ENCODE peak calls at places on chromosomes 13 and 19, in four cellular contexts. One of them, this sample, is unnamed.
A peak's percentile ranks its signal among the peaks of the same experiment; 100 is the strongest.

GRCh38 chr13:39105110-39105509 is 66.9 kb downstream of the NHLRC3 start:
- DNase-seq in K562: no peak
- DNase-seq in HepG2: no peak
- DNase-seq in GM12878: no peak
- DNase-seq in this sample: no peak

GRCh38 chr13:75541287-75541686 is 3.6 kb upstream of the COMMD6 start:
- DNase-seq in GM12878: no peak
- DNase-seq in K562: peak; percentile 16
- DNase-seq in HepG2: no peak
- DNase-seq in this sample: no peak

GRCh38 chr19:4369888-4370260 is 26.5 kb downstream of the MPND start:
- DNase-seq in HepG2: no peak
- DNase-seq in GM12878: no peak
- DNase-seq in K562: no peak
- DNase-seq in this sample: peak; percentile 74

GRCh38 chr19:46279177-46279576 is 17.7 kb upstream of the HIF3A start:
- DNase-seq in GM12878: no peak
- DNase-seq in K562: no peak
- DNase-seq in HepG2: no peak
- DNase-seq in this sample: no peak

GRCh38 chr19:32910094-32910493 is 40.5 kb upstream of the SLC7A9 start:
- DNase-seq in HepG2: no peak
- DNase-seq in GM12878: no peak
- DNase-seq in K562: no peak
- DNase-seq in this sample: no peak

GRCh38 chr13:24043590-24044350 is 116.8 kb upstream of the SPATA13 start:
- DNase-seq in HepG2: no peak
- DNase-seq in GM12878: no peak
- DNase-seq in K562: no peak
- DNase-seq in this sample: no peak

GRCh38 chr13:113654175-113654560 is 3.8 kb downstream of the ATP4B start:
- DNase-seq in K562: no peak
- DNase-seq in GM12878: no peak
- DNase-seq in HepG2: no peak
- DNase-seq in this sample: no peak

GRCh38 chr19:1363599-1363998 is 20.1 kb upstream of the NDUFS7 start:
- DNase-seq in GM12878: no peak
- DNase-seq in K562: no peak
- DNase-seq in HepG2: no peak
- DNase-seq in this sample: no peak

GRCh38 chr13:59776924-59777690 is 386.6 kb downstream of the DIAPH3 start:
- DNase-seq in K562: no peak
- DNase-seq in GM12878: peak; percentile 17
- DNase-seq in HepG2: no peak
- DNase-seq in this sample: no peak

GRCh38 chr13:68056816-68057710 is 826.9 kb upstream of the PCDH9 start:
- DNase-seq in GM12878: no peak
- DNase-seq in HepG2: peak; percentile 45
- DNase-seq in K562: no peak
- DNase-seq in this sample: no peak

GRCh38 chr13:87128006-87128405 is 543.2 kb upstream of the SLITRK5 start:
- DNase-seq in K562: no peak
- DNase-seq in HepG2: no peak
- DNase-seq in GM12878: no peak
- DNase-seq in this sample: peak; percentile 43

GRCh38 chr13:80196756-80197155 is 144.2 kb downstream of the SPRY2 start:
- DNase-seq in HepG2: no peak
- DNase-seq in K562: no peak
- DNase-seq in GM12878: no peak
- DNase-seq in this sample: no peak

GRCh38 chr19:798415-799075 is 1.3 kb downstream of the PTBP1 start:
- DNase-seq in GM12878: no peak
- DNase-seq in HepG2: peak; percentile 43
- DNase-seq in K562: no peak
- DNase-seq in this sample: no peak

GRCh38 chr19:54674021-54674617 is 11.3 kb downstream of the LILRB4 start:
- DNase-seq in GM12878: no peak
- DNase-seq in K562: peak; percentile 57
- DNase-seq in HepG2: peak; percentile 22
- DNase-seq in this sample: no peak

GRCh38 chr19:51632126-51632525 is 1.9 kb upstream of the SIGLEC5 start:
- DNase-seq in HepG2: no peak
- DNase-seq in GM12878: no peak
- DNase-seq in K562: no peak
- DNase-seq in this sample: no peak

GRCh38 chr13:29743229-29743786 is 107.1 kb downstream of the UBL3 start:
- DNase-seq in K562: no peak
- DNase-seq in GM12878: no peak
- DNase-seq in HepG2: no peak
- DNase-seq in this sample: no peak

GRCh38 chr19:40862333-40862732 is 12.1 kb upstream of the CYP2A6 start:
- DNase-seq in K562: no peak
- DNase-seq in HepG2: peak; percentile 4
- DNase-seq in GM12878: no peak
- DNase-seq in this sample: no peak

GRCh38 chr19:54325194-54325621 is 12.2 kb upstream of the LILRA5 start:
- DNase-seq in GM12878: no peak
- DNase-seq in HepG2: peak; percentile 30
- DNase-seq in K562: peak; percentile 55
- DNase-seq in this sample: peak; percentile 65

GRCh38 chr19:46860846-46861690 is at the start of gene ARHGAP35:
- DNase-seq in HepG2: no peak
- DNase-seq in GM12878: no peak
- DNase-seq in K562: peak; percentile 92
- DNase-seq in this sample: peak; percentile 77

GRCh38 chr13:99033814-99034213 is 56.0 kb upstream of the DOCK9 start:
- DNase-seq in GM12878: no peak
- DNase-seq in HepG2: peak; percentile 21
- DNase-seq in K562: no peak
- DNase-seq in this sample: no peak

GRCh38 chr13:75803982-75804381 is 167.9 kb downstream of the LMO7 start:
- DNase-seq in HepG2: no peak
- DNase-seq in GM12878: no peak
- DNase-seq in K562: no peak
- DNase-seq in this sample: no peak

GRCh38 chr19:980133-980998 is 3.8 kb upstream of the WDR18 start:
- DNase-seq in K562: peak; percentile 92
- DNase-seq in GM12878: no peak
- DNase-seq in HepG2: peak; percentile 86
- DNase-seq in this sample: no peak

GRCh38 chr19:18317998-18318800 is 4.7 kb downstream of the LSM4 start:
- DNase-seq in GM12878: no peak
- DNase-seq in K562: peak; percentile 73
- DNase-seq in HepG2: peak; percentile 54
- DNase-seq in this sample: no peak

GRCh38 chr19:21256722-21257121 is 72.5 kb downstream of the ZNF708 start:
- DNase-seq in K562: peak; percentile 12
- DNase-seq in HepG2: peak; percentile 48
- DNase-seq in GM12878: no peak
- DNase-seq in this sample: peak; percentile 25

GRCh38 chr19:29680447-29680846 is 15.2 kb downstream of the PLEKHF1 start:
- DNase-seq in HepG2: no peak
- DNase-seq in K562: no peak
- DNase-seq in GM12878: no peak
- DNase-seq in this sample: no peak

GRCh38 chr13:110636053-110636475 is 20.7 kb downstream of the NAXD start:
- DNase-seq in GM12878: no peak
- DNase-seq in K562: no peak
- DNase-seq in HepG2: no peak
- DNase-seq in this sample: no peak

GRCh38 chr13:30623392-30623791 is 5.7 kb downstream of the USPL1 start:
- DNase-seq in HepG2: no peak
- DNase-seq in K562: no peak
- DNase-seq in GM12878: no peak
- DNase-seq in this sample: no peak

GRCh38 chr13:83563499-83563898 is 318.8 kb downstream of the SLITRK1 start:
- DNase-seq in GM12878: no peak
- DNase-seq in HepG2: no peak
- DNase-seq in K562: no peak
- DNase-seq in this sample: no peak

GRCh38 chr13:104460553-104460952 is 1394.3 kb upstream of the SLC10A2 start:
- DNase-seq in HepG2: no peak
- DNase-seq in K562: no peak
- DNase-seq in GM12878: no peak
- DNase-seq in this sample: no peak
- TF ChIP-seq SRF in HepG2: no peak
- TF ChIP-seq SRF in K562: no peak
- TF ChIP-seq SRF in GM12878: no peak
- TF ChIP-seq SRF in this sample: no peak

DNA sequence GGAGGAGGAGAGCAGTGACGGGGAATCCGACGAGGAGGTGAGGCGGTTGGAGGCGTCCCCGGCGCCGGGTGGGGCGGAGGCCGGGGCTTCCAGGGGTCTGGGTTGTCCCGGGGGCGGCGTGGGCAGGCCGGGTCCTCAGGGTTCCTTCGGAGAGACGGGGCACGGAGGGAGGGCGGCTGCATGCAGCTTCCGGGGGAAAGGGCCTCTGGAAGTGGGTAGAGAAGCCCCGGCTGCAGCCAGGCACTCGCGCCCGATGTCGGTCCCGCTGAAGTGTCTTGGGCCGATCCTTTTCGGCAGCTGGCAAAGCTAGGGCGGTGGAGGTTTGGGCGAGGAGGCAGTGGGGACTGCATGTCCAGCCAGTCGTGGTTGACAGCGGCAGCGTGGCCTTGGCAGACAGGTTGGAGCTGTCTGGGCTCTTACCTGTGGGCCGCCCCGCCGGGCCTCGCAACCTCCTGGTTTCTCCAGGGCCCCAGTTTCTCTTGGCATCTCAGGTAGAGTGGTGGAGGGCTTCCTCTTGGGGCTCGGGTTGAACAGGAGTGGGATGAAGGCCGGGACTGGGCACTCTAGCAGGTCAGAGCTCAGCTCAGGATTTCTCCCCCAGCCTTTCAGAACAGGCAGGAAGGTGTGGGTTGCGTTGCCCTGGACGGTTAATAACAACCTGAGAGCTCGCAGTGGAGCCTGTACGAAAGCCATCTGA is 690 bp downstream of the KMT2B start:
- DNase-seq in GM12878: no peak
- DNase-seq in HepG2: no peak
- DNase-seq in K562: peak; percentile 30
- DNase-seq in this sample: peak; percentile 62
- TF ChIP-seq CEBPB in GM12878: no peak
- TF ChIP-seq CEBPB in HepG2: no peak
- TF ChIP-seq CEBPB in K562: no peak
- TF ChIP-seq CEBPB in this sample: no peak

GRCh38 chr19:6842871-6843607 is 44.3 kb upstream of the ADGRE1 start:
- DNase-seq in HepG2: no peak
- DNase-seq in GM12878: no peak
- DNase-seq in K562: no peak
- DNase-seq in this sample: no peak
- TF ChIP-seq CREB1 in HepG2: no peak
- TF ChIP-seq CREB1 in GM12878: no peak
- TF ChIP-seq CREB1 in K562: no peak
- TF ChIP-seq CREB1 in this sample: no peak

DNA sequence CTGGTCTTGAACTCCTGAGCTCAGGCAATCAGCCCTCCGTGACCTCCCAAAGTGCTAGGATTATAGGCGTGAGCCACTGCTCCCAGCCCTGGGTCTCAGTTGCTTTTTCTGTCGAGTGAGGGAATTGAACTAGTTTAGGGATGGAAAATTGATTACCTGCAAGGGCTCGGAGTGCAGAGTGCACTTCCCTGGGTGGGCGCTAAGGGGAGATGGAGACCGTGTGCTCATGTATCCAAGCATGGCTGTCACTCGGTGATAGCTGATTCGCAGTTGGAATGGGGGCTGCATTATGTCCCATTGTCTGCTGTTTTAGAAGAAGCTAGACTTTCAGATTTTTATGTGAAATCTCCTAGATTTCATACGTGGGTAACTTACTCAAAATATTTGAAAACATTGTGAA is 139.9 kb upstream of the RFC3 start:
- DNase-seq in K562: peak; percentile 26
- DNase-seq in HepG2: no peak
- DNase-seq in GM12878: no peak
- DNase-seq in this sample: no peak
- TF ChIP-seq SRF in K562: no peak
- TF ChIP-seq SRF in HepG2: no peak
- TF ChIP-seq SRF in GM12878: no peak
- TF ChIP-seq SRF in this sample: no peak

DNA sequence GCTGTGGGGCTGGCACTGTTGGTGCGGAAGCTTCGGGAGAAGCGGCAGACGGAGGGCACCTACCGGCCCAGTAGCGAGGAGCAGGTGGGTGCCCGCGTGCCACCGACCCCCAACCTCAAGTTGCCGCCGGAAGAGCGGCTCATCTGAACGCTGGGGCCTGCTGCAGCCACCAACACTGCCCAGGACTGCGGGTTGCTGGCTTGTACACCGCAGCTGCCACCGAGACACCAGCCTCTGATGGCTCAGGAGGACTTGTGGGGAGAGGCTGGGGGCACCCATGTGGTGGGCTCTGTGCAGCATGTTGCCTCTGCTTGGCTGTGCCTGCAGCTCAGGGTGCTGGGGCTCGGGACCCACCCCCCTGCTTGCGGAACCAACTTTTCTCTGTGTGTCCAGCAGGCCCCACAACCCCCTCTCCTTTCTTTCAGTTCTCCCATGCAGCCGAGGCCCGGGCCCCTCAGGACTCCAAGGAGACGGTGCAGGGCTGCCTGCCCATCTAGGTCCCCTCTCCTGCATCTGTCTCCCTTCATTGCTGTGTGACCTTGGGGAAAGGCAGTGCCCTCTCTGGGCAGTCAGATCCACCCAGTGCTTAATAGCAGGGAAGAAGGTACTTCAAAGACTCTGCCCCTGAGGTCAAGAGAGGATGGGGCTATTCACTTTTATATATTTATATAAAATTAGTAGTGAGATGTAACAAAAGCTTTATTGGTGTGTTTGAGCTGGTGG is 2.6 kb downstream of the CRB3 start:
- DNase-seq in HepG2: no peak
- DNase-seq in GM12878: no peak
- DNase-seq in K562: no peak
- DNase-seq in this sample: no peak
- TF ChIP-seq CEBPB in HepG2: no peak
- TF ChIP-seq CEBPB in GM12878: no peak
- TF ChIP-seq CEBPB in K562: no peak
- TF ChIP-seq CEBPB in this sample: no peak

This sample was measured in H1.